ENCODE peak calls at places on chromosomes 7 and 10, in four cellular contexts. O is neural progenitor cell, J is lung, V is OCI-LY7. Z is an unnamed sample.

GRCh38 chr10:38159007-38159406 is 64.9 kb downstream of the ZNF37A start:
- DNase-seq in O (no peak), J (no peak), V (no peak), Z (no peak)

GRCh38 chr7:11458736-11459483 is 373.1 kb downstream of the THSD7A start:
- DNase-seq in O (no peak), J (no peak), V (no peak), Z (peak; percentile 79)

GRCh38 chr10:90587081-90587491 is 270.8 kb downstream of the HTR7 start:
- DNase-seq in O (no peak), J (no peak), V (no peak), Z (peak; percentile 68)

GRCh38 chr7:108603922-108604684 is 34.4 kb downstream of the DNAJB9 start:
- DNase-seq in O (no peak), J (no peak), V (no peak), Z (no peak)

GRCh38 chr7:30933124-30933893 is 21.7 kb downstream of the AQP1 start:
- DNase-seq in O (peak; percentile 84), J (no peak), V (no peak), Z (no peak)

GRCh38 chr7:20744913-20745587 is 41.6 kb downstream of the SP8 start:
- DNase-seq in O (no peak), J (no peak), V (no peak), Z (peak; percentile 60)

GRCh38 chr10:114686013-114686412 is 27.9 kb upstream of the ABLIM1 start:
- DNase-seq in O (no peak), J (no peak), V (no peak), Z (no peak)

GRCh38 chr10:100327007-100327700 is 2.9 kb downstream of the PKD2L1 start:
- DNase-seq in O (no peak), J (no peak), V (peak; percentile 79), Z (no peak)

GRCh38 chr10:123143162-123143824 is 4.6 kb upstream of the HMX2 start:
- DNase-seq in O (peak; percentile 64), J (no peak), V (no peak), Z (no peak)

GRCh38 chr7:132410385-132410784 is 165.9 kb downstream of the PLXNA4 start:
- DNase-seq in O (no peak), J (no peak), V (no peak), Z (no peak)

GRCh38 chr10:113680172-113681111 is 730 bp downstream of the CASP7 start:
- DNase-seq in O (no peak), J (peak; percentile 38), V (peak; percentile 48), Z (no peak)

GRCh38 chr7:1922071-1922869 is 252.2 kb downstream of the ELFN1 start:
- DNase-seq in O (no peak), J (no peak), V (no peak), Z (no peak)

GRCh38 chr10:125521721-125522680 is 161.0 kb downstream of the TEX36 start:
- DNase-seq in O (peak; percentile 46), J (no peak), V (peak; percentile 78), Z (no peak)

GRCh38 chr10:127977368-127978009 is 70.6 kb downstream of the PTPRE start:
- DNase-seq in O (no peak), J (peak; percentile 64), V (no peak), Z (no peak)

GRCh38 chr7:2403718-2404648 is 572 bp downstream of the CHST12 start:
- DNase-seq in O (peak; percentile 78), J (peak; percentile 38), V (peak; percentile 58), Z (no peak)

GRCh38 chr10:117830832-117831231 is 215.9 kb downstream of the RAB11FIP2 start:
- DNase-seq in O (peak; percentile 91), J (peak; percentile 30), V (no peak), Z (no peak)

GRCh38 chr10:11415095-11415494 is 196.4 kb downstream of the USP6NL start:
- DNase-seq in O (no peak), J (no peak), V (no peak), Z (no peak)

GRCh38 chr10:125962200-125962599 is 65.8 kb downstream of the FANK1 start:
- DNase-seq in O (no peak), J (no peak), V (no peak), Z (no peak)

GRCh38 chr7:42233939-42234338 is 3.1 kb downstream of the GLI3 start:
- DNase-seq in O (peak; percentile 34), J (no peak), V (no peak), Z (no peak)

GRCh38 chr7:8411103-8411502 is 22.3 kb upstream of the NXPH1 start:
- DNase-seq in O (no peak), J (no peak), V (no peak), Z (no peak)

GRCh38 chr10:79400567-79401004 is 44.8 kb downstream of the ZCCHC24 start:
- DNase-seq in O (peak; percentile 64), J (no peak), V (peak; percentile 51), Z (no peak)

GRCh38 chr10:12193193-12193592 is 2.5 kb downstream of the NUDT5 start:
- DNase-seq in O (no peak), J (no peak), V (no peak), Z (no peak)

GRCh38 chr10:72331575-72332422 is 22.9 kb downstream of the DNAJB12 start:
- DNase-seq in O (peak; percentile 94), J (peak; percentile 92), V (peak; percentile 93), Z (no peak)

GRCh38 chr7:36765605-36766004 is 41.3 kb upstream of the AOAH start:
- DNase-seq in O (peak; percentile 6), J (no peak), V (no peak), Z (no peak)

GRCh38 chr10:36181421-36181820 is 539.3 kb upstream of the FZD8 start:
- DNase-seq in O (no peak), J (no peak), V (no peak), Z (no peak)

GRCh38 chr10:119256030-119256429 is 48.7 kb downstream of the GRK5 start:
- DNase-seq in O (no peak), J (no peak), V (no peak), Z (no peak)

GRCh38 chr7:35849158-35849831 is 48.4 kb downstream of the SEPTIN7 start:
- DNase-seq in O (peak; percentile 16), J (no peak), V (no peak), Z (no peak)

GRCh38 chr7:55152490-55152889 is 133.7 kb downstream of the EGFR start:
- DNase-seq in O (no peak), J (no peak), V (peak; percentile 51), Z (no peak)

GRCh38 chr7:146956853-146957252 is 840.3 kb downstream of the CNTNAP2 start:
- DNase-seq in O (no peak), J (no peak), V (no peak), Z (no peak)

GRCh38 chr10:93065675-93066543 is 5.3 kb downstream of the CYP26C1 start:
- DNase-seq in O (peak; percentile 79), J (no peak), V (no peak), Z (no peak)
- H3K4me3 ChIP-seq in O (peak overlapping the region; percentile 40), J (no peak overlapping the region), V (no peak overlapping the region), Z (peak overlapping the region; percentile 12)

DNA sequence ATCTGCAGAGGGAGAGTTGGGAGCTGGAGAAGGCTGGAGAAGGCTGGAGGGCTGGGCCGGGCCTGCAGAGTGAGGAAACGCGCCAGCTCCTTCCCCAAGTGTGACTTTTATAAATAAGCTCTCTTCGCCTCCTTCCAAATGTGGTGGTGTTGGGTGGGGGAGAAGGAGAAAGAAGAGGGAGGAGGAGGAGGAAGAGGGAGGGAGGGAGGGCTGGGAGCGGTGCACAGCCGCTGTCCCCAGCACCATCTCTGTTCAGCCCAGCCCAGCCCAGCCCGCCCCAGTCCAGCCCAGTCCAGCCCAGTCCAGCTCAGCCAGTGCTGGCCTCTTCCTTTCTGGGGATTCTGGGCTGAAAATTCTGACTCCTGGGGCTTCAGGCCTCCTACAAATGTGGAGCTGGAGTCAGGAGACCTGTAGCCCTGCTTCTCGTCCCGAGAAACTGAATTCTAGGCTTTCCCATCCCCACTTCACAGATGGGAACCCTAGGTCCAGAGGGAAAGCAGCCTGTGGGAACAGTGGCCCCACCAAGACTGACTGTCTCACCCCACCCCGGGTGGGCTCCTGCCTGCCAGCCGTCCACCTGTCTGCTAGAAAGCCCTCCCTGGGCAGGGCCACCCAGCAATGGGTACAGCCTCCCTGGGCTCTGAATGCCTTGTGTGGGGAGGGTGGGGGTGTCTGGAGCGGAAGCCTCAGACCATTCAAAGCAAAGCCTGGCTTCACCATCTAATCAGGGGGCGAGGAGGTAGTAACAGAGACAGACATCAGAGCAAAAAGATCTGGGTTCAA is 2.3 kb downstream of the STX1A start:
- DNase-seq in O (no peak), J (no peak), V (no peak), Z (no peak)
- H3K4me3 ChIP-seq in O (no peak overlapping the region), J (no peak overlapping the region), V (no peak overlapping the region), Z (peak overlapping the region; percentile 89)

GRCh38 chr7:143290293-143290692 is 2.1 kb downstream of the CASP2 start:
- DNase-seq in O (no peak), J (no peak), V (no peak), Z (no peak)
- H3K4me3 ChIP-seq in O (peak overlapping the region; percentile 73), J (no peak overlapping the region), V (peak overlapping the region; percentile 95), Z (no peak overlapping the region)

GRCh38 chr7:33039257-33039904 is 23.2 kb downstream of the NT5C3A start:
- DNase-seq in O (no peak), J (no peak), V (peak; percentile 43), Z (no peak)

GRCh38 chr7:33043434-33043833 is 19.1 kb downstream of the NT5C3A start:
- DNase-seq in O (no peak), J (no peak), V (no peak), Z (no peak)

GRCh38 chr7:33040803-33041516 is 21.6 kb downstream of the NT5C3A start:
- DNase-seq in O (no peak), J (peak; percentile 41), V (peak; percentile 91), Z (no peak)

GRCh38 chr7:33039905-33040292 is 22.7 kb downstream of the NT5C3A start:
- DNase-seq in O (no peak), J (no peak), V (no peak), Z (no peak)

GRCh38 chr7:33038639-33039038 is 23.9 kb downstream of the NT5C3A start:
- DNase-seq in O (no peak), J (no peak), V (no peak), Z (no peak)
- H3K4me3 ChIP-seq in O (no peak overlapping the region), J (no peak overlapping the region), V (peak overlapping the region; percentile 69), Z (no peak overlapping the region)

GRCh38 chr10:44963772-44964633 is 4.4 kb downstream of the RASSF4 start:
- DNase-seq in O (peak; percentile 89), J (peak; percentile 72), V (peak; percentile 63), Z (no peak)

GRCh38 chr10:44962870-44963738 is 3.5 kb downstream of the RASSF4 start:
- DNase-seq in O (peak; percentile 76), J (no peak), V (peak; percentile 59), Z (no peak)

GRCh38 chr10:44961231-44961571 is 1.6 kb downstream of the RASSF4 start:
- DNase-seq in O (no peak), J (no peak), V (no peak), Z (no peak)

GRCh38 chr10:44960482-44961230 is 1.1 kb downstream of the RASSF4 start:
- DNase-seq in O (no peak), J (no peak), V (peak; percentile 21), Z (no peak)

GRCh38 chr10:44961931-44962750 is 2.5 kb downstream of the RASSF4 start:
- DNase-seq in O (no peak), J (no peak), V (no peak), Z (no peak)
- H3K4me3 ChIP-seq in O (no peak overlapping the region), J (no peak overlapping the region), V (no peak overlapping the region), Z (no peak overlapping the region)

GRCh38 chr10:131978851-131979250 is 2.9 kb downstream of the BNIP3 start:
- DNase-seq in O (no peak), J (no peak), V (no peak), Z (no peak)
- H3K4me3 ChIP-seq in O (peak overlapping the region; percentile 91), J (no peak overlapping the region), V (peak overlapping the region; percentile 83), Z (no peak overlapping the region)